ENCODE peak calls at places on chromosomes 16 and 17, in four cellular contexts. Z is A549, D is endothelial cell of umbilical vein, L is HepG2. A is an unnamed sample.

GRCh38 chr17:56717471-56717870 is 116.2 kb downstream of the C17orf67 start:
- DNase-seq in Z (no peak), D (no peak), L (no peak), A (no peak)

GRCh38 chr17:37360632-37361031 is 15.2 kb upstream of the C17orf78 start:
- DNase-seq in Z (peak; percentile 62), D (no peak), L (no peak), A (peak; percentile 47)

GRCh38 chr17:18064053-18064452 is 23.7 kb upstream of the DRG2 start:
- DNase-seq in Z (no peak), D (no peak), L (no peak), A (peak; percentile 53)

GRCh38 chr17:7893226-7893880 is 4.8 kb downstream of the CHD3 start:
- DNase-seq in Z (no peak), D (no peak), L (no peak), A (no peak)

GRCh38 chr17:77615672-77616242 is 342.7 kb upstream of the TNRC6C start:
- DNase-seq in Z (no peak), D (no peak), L (no peak), A (no peak)

GRCh38 chr17:64152428-64153125 is 22.6 kb upstream of the ERN1 start:
- DNase-seq in Z (no peak), D (peak; percentile 96), L (no peak), A (no peak)

GRCh38 chr17:27430882-27431491 is 25.3 kb upstream of the KSR1 start:
- DNase-seq in Z (peak; percentile 45), D (peak; percentile 74), L (peak; percentile 34), A (peak; percentile 52)

GRCh38 chr16:56389554-56389953 is 35.8 kb downstream of the AMFR start:
- DNase-seq in Z (peak; percentile 29), D (no peak), L (no peak), A (no peak)

GRCh38 chr16:10867199-10867598 is 9.8 kb upstream of the CIITA start:
- DNase-seq in Z (no peak), D (no peak), L (no peak), A (no peak)

GRCh38 chr16:26301516-26301915 is 609.8 kb downstream of the HS3ST4 start:
- DNase-seq in Z (no peak), D (no peak), L (no peak), A (no peak)

GRCh38 chr17:65833214-65833613 is 271.8 kb upstream of the AXIN2 start:
- DNase-seq in Z (no peak), D (no peak), L (no peak), A (no peak)

GRCh38 chr16:69706975-69707340 is 19.4 kb downstream of the NQO1 start:
- DNase-seq in Z (no peak), D (no peak), L (no peak), A (no peak)

GRCh38 chr17:79626156-79626890 is 15.5 kb upstream of the RBFOX3 start:
- DNase-seq in Z (no peak), D (no peak), L (no peak), A (no peak)

GRCh38 chr17:80504671-80505413 is 28.4 kb upstream of the NPTX1 start:
- DNase-seq in Z (peak; percentile 67), D (no peak), L (no peak), A (no peak)

GRCh38 chr17:68491381-68491849 is 20.8 kb upstream of the PRKAR1A start:
- DNase-seq in Z (no peak), D (no peak), L (no peak), A (peak; percentile 61)

GRCh38 chr17:66661857-66662256 is 173.1 kb upstream of the CACNG5 start:
- DNase-seq in Z (no peak), D (no peak), L (no peak), A (no peak)

GRCh38 chr17:4605826-4606225 is 21.5 kb downstream of the SMTNL2 start:
- DNase-seq in Z (no peak), D (no peak), L (no peak), A (peak; percentile 70)

DNA sequence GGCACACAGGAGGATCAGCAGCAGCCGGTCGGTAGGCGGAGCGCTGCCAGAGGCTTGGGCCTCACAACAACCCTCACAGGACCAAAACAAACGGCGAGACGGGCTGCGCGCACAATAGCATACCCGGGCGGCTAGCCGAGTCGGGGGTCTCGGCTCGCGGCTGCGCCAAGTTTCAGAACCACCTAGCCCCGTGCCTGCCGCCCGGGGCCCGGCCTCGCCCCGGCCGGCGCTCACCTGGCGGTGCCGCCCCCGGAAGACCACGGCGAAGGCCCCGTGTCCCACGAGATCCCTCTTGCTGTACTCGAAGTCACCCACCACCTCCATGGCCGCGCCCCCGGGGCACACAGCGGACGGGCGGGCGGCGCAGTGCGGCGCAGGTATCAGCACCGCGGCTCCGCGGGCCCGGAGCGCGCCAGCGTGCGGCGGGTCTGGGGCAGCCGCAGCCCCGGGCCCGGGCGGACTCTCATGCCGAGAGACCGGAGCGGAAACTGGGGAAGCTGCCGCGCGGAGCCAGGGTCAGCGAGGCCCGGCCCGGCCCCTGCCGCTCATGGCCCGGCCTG is 562 bp downstream of the ULK2 start:
- DNase-seq in Z (peak; percentile 76), D (peak; percentile 71), L (peak; percentile 9), A (peak; percentile 77)
- TF ChIP-seq MAX in Z (peak; percentile 73), D (no peak), L (peak; percentile 47), A (no peak)

GRCh38 chr17:82320956-82321927 is 3.8 kb upstream of the CD7 start:
- DNase-seq in Z (peak; percentile 66), D (no peak), L (no peak), A (peak; percentile 41)
- TF ChIP-seq MYC in Z (no peak), D (no peak), L (no peak), A (no peak)

DNA sequence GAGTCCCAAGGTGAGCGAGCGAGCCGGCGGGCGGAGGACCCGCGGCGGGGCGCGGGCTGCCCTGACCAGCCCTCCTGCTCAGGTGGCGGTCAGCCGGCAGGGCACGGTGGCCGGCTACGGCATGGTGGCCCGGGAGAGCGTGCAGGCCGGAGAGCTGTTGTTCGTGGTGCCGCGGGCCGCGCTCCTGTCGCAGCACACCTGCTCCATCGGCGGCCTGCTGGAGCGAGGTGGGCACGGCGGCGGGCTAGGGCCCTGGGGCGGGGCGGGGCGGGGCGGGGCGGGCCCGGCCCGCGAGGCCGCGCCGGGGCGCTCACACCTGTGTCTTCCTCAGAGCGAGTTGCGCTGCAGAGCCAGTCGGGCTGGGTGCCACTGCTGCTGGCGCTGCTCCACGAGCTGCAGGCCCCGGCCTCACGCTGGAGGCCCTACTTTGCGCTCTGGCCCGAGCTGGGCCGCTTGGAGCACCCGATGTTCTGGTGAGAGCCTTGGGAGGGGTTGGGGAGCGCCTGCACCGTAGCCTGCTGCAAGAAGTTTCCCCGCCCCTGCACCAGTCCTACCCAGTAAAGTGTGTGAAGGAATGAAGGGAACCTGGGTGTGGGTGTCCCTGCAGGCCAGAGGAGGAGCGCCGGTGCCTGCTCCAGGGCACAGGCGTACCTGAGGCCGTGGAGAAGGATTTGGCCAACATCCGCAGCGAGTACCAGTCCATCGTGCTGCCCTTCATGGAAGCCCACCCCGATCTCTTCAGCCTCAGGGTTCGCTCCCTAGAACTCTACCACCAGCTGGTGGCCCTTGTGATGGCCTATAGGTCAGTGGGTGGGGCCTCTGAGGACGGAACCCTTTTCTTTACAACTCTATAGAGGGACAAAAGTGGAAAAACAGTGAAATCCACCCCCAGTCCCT is 802 bp downstream of the SETD6 start:
- DNase-seq in Z (no peak), D (no peak), L (peak; percentile 24), A (peak; percentile 64)
- TF ChIP-seq POLR2A in Z (peak; percentile 10), D (no peak), L (peak; percentile 52), A (no peak)

GRCh38 chr16:85302018-85302847 is 190.0 kb upstream of the CIBAR2 start:
- DNase-seq in Z (no peak), D (no peak), L (no peak), A (peak; percentile 67)

GRCh38 chr16:85302848-85303353 is 190.6 kb upstream of the CIBAR2 start:
- DNase-seq in Z (no peak), D (no peak), L (no peak), A (no peak)

GRCh38 chr16:85301171-85301690 is 189.0 kb upstream of the CIBAR2 start:
- DNase-seq in Z (no peak), D (no peak), L (no peak), A (no peak)

GRCh38 chr16:85304337-85304736 is 192.1 kb upstream of the CIBAR2 start:
- DNase-seq in Z (no peak), D (no peak), L (no peak), A (no peak)

GRCh38 chr16:85303354-85303883 is 191.1 kb upstream of the CIBAR2 start:
- DNase-seq in Z (peak; percentile 89), D (peak; percentile 44), L (peak; percentile 28), A (peak; percentile 69)
- TF ChIP-seq MAX in Z (peak; percentile 68), D (no peak), L (peak; percentile 30), A (no peak)

GRCh38 chr16:87829123-87829980 is 40.0 kb downstream of the SLC7A5 start:
- DNase-seq in Z (no peak), D (no peak), L (no peak), A (peak; percentile 53)
- TF ChIP-seq MYC in Z (no peak), D (no peak), L (no peak), A (no peak)

GRCh38 chr17:61598014-61598413 is 7.0 kb upstream of the NACA2 start:
- DNase-seq in Z (no peak), D (no peak), L (no peak), A (no peak)

GRCh38 chr17:61594294-61594825 is 3.3 kb upstream of the NACA2 start:
- DNase-seq in Z (no peak), D (no peak), L (no peak), A (peak; percentile 38)

GRCh38 chr17:61597606-61598005 is 6.6 kb upstream of the NACA2 start:
- DNase-seq in Z (no peak), D (no peak), L (no peak), A (no peak)

GRCh38 chr17:61593404-61593803 is 2.4 kb upstream of the NACA2 start:
- DNase-seq in Z (no peak), D (no peak), L (no peak), A (no peak)

GRCh38 chr17:61595418-61595817 is 4.4 kb upstream of the NACA2 start:
- DNase-seq in Z (no peak), D (no peak), L (no peak), A (no peak)
- TF ChIP-seq POLR2A in Z (no peak), D (no peak), L (no peak), A (no peak)

GRCh38 chr17:6677158-6677831 is 25.7 kb downstream of the C17orf100 start:
- DNase-seq in Z (no peak), D (no peak), L (peak; percentile 27), A (peak; percentile 84)
- TF ChIP-seq MAX in Z (no peak), D (no peak), L (peak; percentile 43), A (peak; percentile 58)

DNA sequence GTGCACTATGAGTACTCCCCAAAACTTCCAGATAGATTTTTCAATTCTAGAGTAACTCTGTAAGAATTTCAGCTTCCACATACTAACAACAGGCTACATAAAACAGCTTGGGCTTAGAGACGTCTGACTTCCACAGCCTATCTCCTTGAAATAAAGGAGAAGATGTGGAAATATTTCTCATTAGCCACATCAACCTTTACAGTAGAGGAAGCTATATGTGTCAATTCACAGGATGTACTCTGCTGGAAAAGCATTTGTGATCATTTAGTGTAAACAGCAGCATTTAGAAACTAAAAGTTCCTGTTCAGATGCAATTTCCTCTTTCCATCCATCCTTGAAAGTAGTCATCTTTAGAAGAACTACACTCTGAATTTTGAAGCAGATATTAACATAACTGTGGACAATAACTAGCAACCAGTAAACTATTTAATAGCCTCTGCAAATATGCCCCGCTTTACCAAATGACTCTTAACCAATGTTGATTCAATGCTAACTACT is 46.2 kb downstream of the XPO6 start:
- DNase-seq in Z (no peak), D (no peak), L (no peak), A (no peak)
- TF ChIP-seq MYC in Z (no peak), D (no peak), L (no peak), A (no peak)

A was measured in NB4.